ENCODE peak calls at places on chromosomes 1 and 21, in four cellular contexts. G is gastrocnemius medialis, J is GM12891, W is sigmoid colon. O is an unnamed sample.

GRCh38 chr1:41492341-41492848 is 7.9 kb upstream of the EDN2 start:
- DNase-seq in G (no peak), J (no peak), W (no peak), O (peak; percentile 77)

GRCh38 chr1:2143814-2144500 is 50.6 kb downstream of the FAAP20 start:
- DNase-seq in G (no peak), J (no peak), W (no peak), O (no peak)

GRCh38 chr21:34227386-34227852 is 136.4 kb upstream of the KCNE2 start:
- DNase-seq in G (no peak), J (no peak), W (no peak), O (no peak)

GRCh38 chr1:61193808-61194207 is 111.4 kb downstream of the NFIA start:
- DNase-seq in G (no peak), J (no peak), W (no peak), O (no peak)

GRCh38 chr1:162036156-162036555 is 12.5 kb upstream of the OLFML2B start:
- DNase-seq in G (no peak), J (no peak), W (no peak), O (no peak)

GRCh38 chr1:1157426-1157913 is 16.2 kb upstream of the TTLL10 start:
- DNase-seq in G (peak; percentile 65), J (peak; percentile 95), W (peak; percentile 96), O (peak; percentile 44)

GRCh38 chr1:228081144-228081543 is 1.4 kb upstream of the ARF1 start:
- DNase-seq in G (no peak), J (no peak), W (peak; percentile 64), O (no peak)

GRCh38 chr1:234864116-234864515 is 254.1 kb upstream of the IRF2BP2 start:
- DNase-seq in G (no peak), J (no peak), W (no peak), O (no peak)

GRCh38 chr1:115828101-115829022 is 12.6 kb downstream of the NHLH2 start:
- DNase-seq in G (no peak), J (no peak), W (peak; percentile 67), O (no peak)

GRCh38 chr1:25895365-25895990 is 10.7 kb downstream of the STMN1 start:
- DNase-seq in G (peak; percentile 73), J (peak; percentile 91), W (peak; percentile 95), O (peak; percentile 94)

GRCh38 chr1:47325530-47325929 is 8.1 kb upstream of the CMPK1 start:
- DNase-seq in G (no peak), J (no peak), W (no peak), O (no peak)

GRCh38 chr1:184254849-184255248 is 132.0 kb upstream of the C1orf21 start:
- DNase-seq in G (no peak), J (no peak), W (no peak), O (no peak)

GRCh38 chr1:63888984-63889383 is 115.2 kb downstream of the ROR1 start:
- DNase-seq in G (no peak), J (no peak), W (no peak), O (no peak)

GRCh38 chr1:6827081-6827480 is 41.8 kb downstream of the CAMTA1 start:
- DNase-seq in G (no peak), J (no peak), W (no peak), O (no peak)

GRCh38 chr1:58487002-58487401 is 59.5 kb downstream of the OMA1 start:
- DNase-seq in G (no peak), J (no peak), W (no peak), O (no peak)

DNA sequence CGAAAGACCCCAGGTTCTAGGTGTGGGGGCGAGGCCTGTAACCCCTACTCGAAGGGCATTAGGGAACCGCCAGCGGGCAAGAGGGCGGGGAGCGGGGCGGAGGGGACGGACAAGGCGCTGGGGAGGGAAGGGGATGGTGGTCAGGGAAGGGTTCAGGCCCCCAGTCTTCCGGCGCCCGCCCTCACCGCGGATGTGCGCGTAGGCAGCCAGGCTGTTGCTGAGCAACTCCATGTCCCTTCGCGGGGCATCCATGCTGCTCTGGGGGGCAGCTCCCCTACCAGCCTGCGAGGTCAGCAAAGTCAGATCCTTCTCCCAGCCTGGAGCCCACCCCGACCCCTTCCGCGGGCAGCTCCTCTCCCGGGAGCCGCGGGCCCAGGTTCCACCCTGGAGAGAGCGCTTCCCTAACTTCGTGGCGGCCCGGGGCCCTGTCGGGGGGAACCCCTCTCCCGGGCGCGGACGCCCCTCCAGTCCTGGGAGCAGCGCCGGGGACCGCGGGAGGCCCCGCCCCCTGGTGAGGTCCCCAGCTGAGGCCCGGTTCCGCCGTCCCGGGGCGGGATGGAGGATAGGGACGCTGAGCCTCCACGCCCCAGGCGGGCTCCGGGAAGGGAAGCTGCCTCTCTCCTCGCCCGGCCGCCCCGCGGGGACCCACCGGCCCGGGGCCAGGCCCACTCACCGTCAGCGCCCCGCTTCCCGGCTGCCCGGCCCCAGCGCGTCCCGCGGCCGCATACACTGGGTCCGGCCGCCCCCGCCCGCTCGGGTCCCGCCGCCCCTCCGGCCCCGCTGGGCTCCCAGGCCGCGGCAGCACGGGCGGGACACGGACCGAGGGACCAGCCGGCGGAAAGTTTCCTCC is 434 bp downstream of the EVA1B start:
- DNase-seq in G (no peak), J (peak; percentile 53), W (peak; percentile 83), O (no peak)
- TF ChIP-seq POLR2A in G (peak; percentile 27), J (no peak), W (no peak), O (no peak)

GRCh38 chr21:33011462-33011861 is 14.3 kb upstream of the OLIG2 start:
- DNase-seq in G (peak; percentile 51), J (no peak), W (no peak), O (no peak)

GRCh38 chr21:33013618-33014017 is 12.1 kb upstream of the OLIG2 start:
- DNase-seq in G (no peak), J (no peak), W (no peak), O (no peak)

DNA sequence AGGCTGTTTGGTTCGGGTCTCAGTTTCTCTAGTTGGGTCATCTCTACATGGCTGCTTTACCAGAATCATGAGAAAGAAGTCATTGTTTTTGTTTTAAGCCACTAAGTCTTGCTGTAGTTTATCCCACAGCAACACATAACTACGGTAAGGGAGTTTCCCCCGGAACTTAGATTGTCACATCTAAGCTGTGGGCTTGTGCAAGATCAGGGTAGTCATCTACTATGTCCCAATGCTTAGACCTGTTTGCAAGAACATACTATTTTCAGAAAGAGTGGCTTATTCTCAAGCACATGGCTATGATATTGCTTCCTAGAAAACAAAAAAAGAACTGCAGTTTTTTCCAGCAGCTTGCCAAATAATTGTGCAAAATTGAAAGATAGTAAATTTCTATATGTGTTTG is 18.0 kb upstream of the OLIG2 start:
- DNase-seq in G (no peak), J (no peak), W (no peak), O (no peak)
- TF ChIP-seq POLR2A in G (no peak), J (no peak), W (no peak), O (no peak)

GRCh38 chr1:40371707-40372258 is 1.7 kb upstream of the SMAP2 start:
- DNase-seq in G (no peak), J (no peak), W (no peak), O (no peak)

GRCh38 chr1:40372658-40373322 is 737 bp upstream of the SMAP2 start:
- DNase-seq in G (no peak), J (no peak), W (no peak), O (no peak)

GRCh38 chr1:40377512-40377911 is 4.0 kb downstream of the SMAP2 start:
- DNase-seq in G (no peak), J (no peak), W (no peak), O (no peak)

DNA sequence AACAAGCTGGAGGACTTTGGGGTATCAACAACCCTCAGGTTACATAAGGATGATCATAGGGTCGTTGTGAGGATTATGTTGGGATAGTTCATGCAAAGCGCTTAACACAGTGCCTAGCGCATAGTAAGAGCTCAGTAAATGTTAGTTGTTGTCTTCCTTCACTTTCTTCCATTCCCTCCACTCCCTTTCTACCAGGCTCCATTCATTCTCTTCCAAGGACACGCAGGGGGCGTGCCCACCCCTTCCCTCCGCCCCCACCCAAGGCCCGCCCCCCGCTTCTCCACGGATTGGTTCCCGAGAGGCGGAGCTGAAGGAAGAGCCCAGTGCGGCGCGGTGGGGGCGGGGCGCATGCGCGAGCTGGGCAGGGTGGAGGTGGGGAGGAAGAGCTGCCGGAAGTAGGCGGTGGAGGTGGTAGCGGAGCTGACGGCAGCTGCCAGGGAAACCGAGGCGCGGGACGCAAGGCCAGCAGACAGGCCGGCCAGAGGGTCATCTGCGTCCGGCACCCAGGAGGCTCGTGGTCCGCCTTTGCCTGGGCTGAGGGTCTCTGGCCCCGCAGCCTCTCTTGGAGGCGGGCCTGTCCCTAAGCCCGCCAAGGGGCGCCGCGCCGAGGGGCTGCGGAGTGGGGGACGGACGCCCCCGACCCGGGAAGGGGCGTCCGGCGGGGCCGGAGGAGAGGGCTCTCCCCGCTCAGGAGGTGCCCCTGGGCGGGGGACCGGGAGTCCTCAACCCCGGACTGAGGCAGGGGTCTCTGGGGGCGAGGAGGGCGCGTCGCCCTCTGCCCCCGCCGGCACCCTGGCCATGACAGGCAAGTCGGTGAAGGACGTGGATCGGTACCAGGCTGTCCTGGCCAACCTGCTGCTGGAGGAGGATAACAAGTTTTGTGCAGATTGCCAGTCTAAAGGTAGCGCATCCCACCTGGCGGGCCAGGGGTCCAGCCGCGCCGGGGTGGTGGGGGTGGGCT is at the start of gene SMAP2:
- DNase-seq in G (peak; percentile 93), J (peak; percentile 88), W (peak; percentile 98), O (peak; percentile 96)
- TF ChIP-seq POLR2A in G (peak; percentile 79), J (peak; percentile 73), W (peak; percentile 64), O (peak; percentile 50)

GRCh38 chr21:43913928-43914327 is 48.9 kb downstream of the AGPAT3 start:
- DNase-seq in G (no peak), J (no peak), W (peak; percentile 64), O (no peak)
- TF ChIP-seq POLR2A in G (no peak), J (no peak), W (no peak), O (no peak)

GRCh38 chr1:176460606-176461336 is 2.2 kb upstream of the PAPPA2 start:
- DNase-seq in G (no peak), J (no peak), W (no peak), O (peak; percentile 4)

GRCh38 chr1:176461576-176461975 is 1.4 kb upstream of the PAPPA2 start:
- DNase-seq in G (no peak), J (no peak), W (no peak), O (no peak)

GRCh38 chr1:176462671-176463225 is at the start of gene PAPPA2:
- DNase-seq in G (no peak), J (no peak), W (no peak), O (no peak)

DNA sequence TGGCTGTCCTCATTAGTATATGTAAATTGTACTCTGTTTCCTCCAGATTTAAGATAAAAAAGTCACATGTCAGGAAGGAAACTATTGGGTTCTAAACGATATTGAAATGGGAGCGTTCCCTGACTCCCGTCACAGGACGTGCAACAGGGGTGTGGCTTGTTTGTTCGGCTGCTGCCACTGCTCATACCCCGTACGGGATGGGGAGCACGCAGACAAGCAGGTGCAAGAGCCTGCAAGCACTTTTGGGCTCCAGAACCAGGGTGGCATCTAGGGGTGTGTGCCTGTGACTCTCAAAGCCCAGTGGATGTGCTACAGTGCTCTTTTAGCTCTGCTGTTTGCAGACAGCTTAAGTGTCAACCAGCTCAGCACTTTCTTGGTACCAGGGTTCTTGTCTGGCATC is 6.1 kb upstream of the PAPPA2 start:
- DNase-seq in G (no peak), J (no peak), W (no peak), O (no peak)
- TF ChIP-seq POLR2A in G (no peak), J (no peak), W (no peak), O (no peak)

DNA sequence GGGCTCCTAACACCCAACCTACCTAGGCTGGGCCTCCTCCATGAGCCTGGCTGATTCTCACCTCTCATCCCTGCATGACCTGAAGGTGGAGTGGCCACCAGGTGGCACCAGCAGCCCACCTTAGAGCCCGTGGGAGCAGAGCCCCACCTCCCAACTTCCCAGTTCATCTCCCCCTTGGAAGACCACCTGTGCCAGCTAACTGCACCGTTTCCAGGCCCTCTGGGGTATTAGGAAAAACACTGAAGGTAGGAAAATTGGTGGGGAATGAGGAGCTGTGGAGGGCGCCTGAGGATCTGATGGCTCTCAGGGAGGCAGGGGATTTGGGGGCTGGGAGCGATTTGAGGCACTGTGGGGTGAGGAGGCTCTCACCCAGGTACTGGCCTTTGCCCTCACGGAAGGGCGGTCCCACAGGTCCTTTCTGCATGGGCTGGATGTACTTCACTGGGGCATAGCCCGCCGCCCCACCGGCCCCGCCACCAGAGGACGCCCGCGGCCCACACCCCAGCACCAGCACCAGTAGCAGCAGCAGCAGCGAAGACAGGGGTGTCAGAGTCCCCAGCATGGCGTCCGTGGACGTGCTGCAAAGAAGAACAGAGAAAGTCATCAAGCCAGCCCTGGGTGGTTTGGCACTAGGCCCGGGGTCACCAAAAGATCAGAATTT is 11.1 kb downstream of the ADPRS start:
- DNase-seq in G (peak; percentile 25), J (peak; percentile 92), W (peak; percentile 86), O (peak; percentile 84)
- TF ChIP-seq POLR2A in G (no peak), J (no peak), W (no peak), O (no peak)